ENCODE peak calls at places on chromosomes 3 and 15, in ten cellular contexts. F, B, H, G, I, M, N, Q, W and P are unnamed samples.

GRCh38 chr15:67690936-67691335 is 134.4 kb upstream of the SKOR1 start:
- DNase-seq in M (no peak), I (no peak), B (no peak), H (no peak), F (no peak), W (no peak), Q (no peak), G (no peak), N (no peak), P (no peak)

GRCh38 chr3:120449701-120450216 is 1.0 kb downstream of the FSTL1 start:
- DNase-seq in B (no peak), I (no peak), Q (no peak), M (no peak), N (no peak), F (no peak), G (no peak), W (no peak), H (no peak), P (no peak)

GRCh38 chr15:61621146-61621545 is 392.0 kb upstream of the RORA start:
- DNase-seq in B (no peak), G (no peak), H (peak; percentile 8), N (peak; percentile 26), F (no peak), Q (no peak), M (peak; percentile 60), W (no peak), I (no peak), P (no peak)

GRCh38 chr15:51438526-51438925 is 97.1 kb downstream of the GLDN start:
- DNase-seq in W (no peak), M (no peak), B (no peak), H (no peak), I (no peak), Q (no peak), G (no peak), N (no peak), F (no peak), P (no peak)

GRCh38 chr3:187049462-187050101 is 89.7 kb downstream of the RPL39L start:
- DNase-seq in F (no peak), H (no peak), B (no peak), N (no peak), W (no peak), I (no peak), M (no peak), Q (no peak), G (no peak), P (no peak)

GRCh38 chr15:66400351-66400774 is 13.7 kb downstream of the MAP2K1 start:
- DNase-seq in I (no peak), N (no peak), B (no peak), H (no peak), M (no peak), F (no peak), W (no peak), Q (no peak), G (no peak), P (no peak)

GRCh38 chr3:50290116-50290745 is 2.0 kb downstream of the IFRD2 start:
- DNase-seq in F (peak; percentile 58), N (no peak), M (no peak), H (no peak), W (no peak), B (no peak), Q (no peak), I (peak; percentile 77), G (no peak), P (no peak)

GRCh38 chr3:8627949-8628348 is 16.6 kb downstream of the SSUH2 start:
- DNase-seq in B (no peak), N (no peak), F (no peak), W (no peak), I (no peak), Q (no peak), G (no peak), H (no peak), M (no peak), P (no peak)

GRCh38 chr3:98513136-98513535 is 9.6 kb downstream of the CLDND1 start:
- DNase-seq in Q (peak; percentile 3), G (no peak), N (peak; percentile 34), M (peak; percentile 71), H (no peak), I (no peak), F (no peak), B (no peak), W (no peak), P (no peak)

GRCh38 chr3:73148653-73149052 is 87.2 kb downstream of the EBLN2 start:
- DNase-seq in Q (no peak), B (no peak), F (no peak), W (no peak), N (peak; percentile 12), G (no peak), I (no peak), M (no peak), H (peak; percentile 36), P (no peak)

GRCh38 chr3:40573985-40574384 is 49.2 kb downstream of the ZNF621 start:
- DNase-seq in B (no peak), G (no peak), M (no peak), I (no peak), N (no peak), Q (no peak), W (no peak), F (no peak), H (no peak), P (no peak)

GRCh38 chr3:107753494-107753893 is 230.7 kb downstream of the BBX start:
- DNase-seq in Q (no peak), F (no peak), G (no peak), N (peak; percentile 43), W (peak; percentile 29), M (no peak), I (no peak), H (peak; percentile 29), B (no peak), P (peak; percentile 27)

GRCh38 chr3:170321326-170322034 is 36.0 kb upstream of the SKIL start:
- DNase-seq in H (no peak), I (no peak), N (no peak), M (no peak), B (peak; percentile 84), F (no peak), W (no peak), G (no peak), Q (no peak), P (no peak)

GRCh38 chr3:32852146-32852545 is 34.3 kb downstream of the TRIM71 start:
- DNase-seq in B (no peak), N (no peak), H (no peak), M (no peak), F (no peak), W (no peak), G (no peak), I (no peak), Q (no peak), P (no peak)

DNA sequence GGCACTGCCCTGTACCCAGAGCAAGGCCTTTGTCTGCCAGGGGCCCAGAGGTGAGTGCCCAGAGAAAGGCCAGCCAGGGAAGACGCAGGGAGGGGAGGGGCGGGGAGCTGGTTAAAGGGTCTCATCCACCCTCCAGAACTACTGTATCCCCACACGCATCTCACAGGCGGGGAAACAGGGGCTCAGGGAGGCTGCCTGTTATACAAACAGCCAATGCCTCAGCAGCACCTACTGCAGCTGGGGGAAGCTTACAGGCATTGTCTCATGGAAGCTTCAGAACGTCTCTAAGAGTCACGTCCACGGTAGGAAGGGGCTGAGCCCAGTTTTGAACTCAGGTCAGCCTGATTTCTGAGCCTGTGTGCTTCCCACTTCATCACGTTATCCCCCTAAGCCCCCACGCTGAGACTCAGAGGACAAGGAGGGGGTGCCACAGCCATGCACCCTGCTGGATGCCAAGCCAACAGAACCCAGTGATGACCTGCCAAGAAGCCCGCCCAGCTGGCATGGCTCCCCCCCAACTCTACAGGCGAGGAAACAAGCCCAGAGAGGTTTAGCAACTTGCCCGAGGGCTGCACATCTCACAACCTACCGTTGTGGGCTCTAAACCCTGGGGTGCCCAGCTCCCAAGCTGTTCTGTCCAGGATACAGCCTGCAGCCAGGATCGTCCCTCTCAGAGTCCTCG is 54.5 kb downstream of the IQSEC1 start:
- DNase-seq in M (peak; percentile 55), Q (no peak), I (peak; percentile 50), G (no peak), F (no peak), B (no peak), N (no peak), W (peak; percentile 5), H (no peak), P (no peak)
- H3K4me1 ChIP-seq in M (peaks cover 23% of the 10 kb centered on the region), Q (peaks cover 77% of the 10 kb centered on the region), I (no peaks in the 10 kb centered on the region), G (peaks cover 30% of the 10 kb centered on the region), F (peaks cover 58% of the 10 kb centered on the region), B (peaks cover 61% of the 10 kb centered on the region), N (peaks cover 23% of the 10 kb centered on the region), W (peaks cover 20% of the 10 kb centered on the region), H (no peaks in the 10 kb centered on the region), P (peaks cover 11% of the 10 kb centered on the region)

GRCh38 chr3:71579934-71580318 is 3.6 kb downstream of the FOXP1 start:
- DNase-seq in W (peak; percentile 36), M (no peak), G (no peak), H (peak; percentile 17), F (no peak), Q (no peak), N (peak; percentile 14), I (no peak), B (no peak), P (no peak)
- H3K27ac ChIP-seq in W (peak overlapping the region; percentile 99), M (peak overlapping the region; percentile 93), G (no peak overlapping the region), H (peak overlapping the region; percentile 98), F (peak overlapping the region; percentile 98), Q (peak overlapping the region; percentile 98), N (peak overlapping the region; percentile 100), I (peak overlapping the region; percentile 87), B (peak overlapping the region; percentile 95), P (no peak overlapping the region)

GRCh38 chr3:119304201-119304713 is 10.1 kb downstream of the ARHGAP31 start:
- DNase-seq in N (peak; percentile 9), H (no peak), W (no peak), G (no peak), I (no peak), Q (no peak), M (no peak), F (no peak), B (no peak), P (no peak)

GRCh38 chr3:119301662-119302061 is 7.5 kb downstream of the ARHGAP31 start:
- DNase-seq in G (no peak), F (no peak), Q (no peak), I (no peak), B (no peak), M (no peak), H (no peak), N (no peak), W (no peak), P (no peak)

GRCh38 chr3:119308355-119308754 is 14.2 kb downstream of the ARHGAP31 start:
- DNase-seq in G (no peak), Q (no peak), I (no peak), F (no peak), M (no peak), H (no peak), W (no peak), B (no peak), N (no peak), P (no peak)

GRCh38 chr3:119302697-119303630 is 8.8 kb downstream of the ARHGAP31 start:
- DNase-seq in B (no peak), I (no peak), G (no peak), M (no peak), W (no peak), H (no peak), Q (no peak), F (no peak), N (no peak), P (no peak)

GRCh38 chr3:119305271-119305670 is 11.1 kb downstream of the ARHGAP31 start:
- DNase-seq in M (no peak), N (no peak), F (no peak), W (no peak), I (no peak), G (no peak), Q (no peak), H (no peak), B (no peak), P (no peak)
- H3K4me1 ChIP-seq in M (no peaks in the 10 kb centered on the region), N (peaks cover 8% of the 10 kb centered on the region), F (peaks cover 55% of the 10 kb centered on the region), W (no peaks in the 10 kb centered on the region), I (no peaks in the 10 kb centered on the region), G (no peaks in the 10 kb centered on the region), Q (peaks cover 59% of the 10 kb centered on the region), H (no peaks in the 10 kb centered on the region), B (peaks cover 85% of the 10 kb centered on the region), P (no peaks in the 10 kb centered on the region)

GRCh38 chr15:48622227-48622626 is 23.3 kb downstream of the FBN1 start:
- DNase-seq in G (no peak), I (no peak), M (no peak), W (no peak), B (no peak), F (no peak), H (no peak), N (no peak), Q (no peak), P (no peak)
- H3K27ac ChIP-seq in G (no peak overlapping the region), I (peak overlapping the region; percentile 51), M (no peak overlapping the region), W (no peak overlapping the region), B (no peak overlapping the region), F (no peak overlapping the region), H (no peak overlapping the region), N (no peak overlapping the region), Q (no peak overlapping the region), P (no peak overlapping the region)